ENCODE peak calls at places on chromosomes 3 and 15, in five cellular contexts. O, R, E, M and W are unnamed samples.

GRCh38 chr3:23073721-23074300 is 129.3 kb upstream of the UBE2E2 start:
- DNase-seq in E (no peak), R (no peak), M (no peak), O (no peak), W (no peak)

GRCh38 chr15:67174864-67175573 is 79.4 kb downstream of the AAGAB start:
- DNase-seq in O (no peak), R (no peak), E (no peak), M (peak; percentile 68), W (no peak)

GRCh38 chr3:100366424-100366823 is 31.9 kb downstream of the NIT2 start:
- DNase-seq in M (no peak), E (no peak), O (no peak), R (no peak), W (no peak)

GRCh38 chr3:178308696-178309278 is 227.4 kb upstream of the KCNMB2 start:
- DNase-seq in R (no peak), M (no peak), O (no peak), E (peak; percentile 57), W (no peak)

GRCh38 chr3:51024765-51025681 is 350.3 kb downstream of the DOCK3 start:
- DNase-seq in R (peak; percentile 31), E (no peak), M (no peak), O (peak; percentile 17), W (no peak)

GRCh38 chr15:92883643-92884458 is 16.3 kb upstream of the CHD2 start:
- DNase-seq in E (peak; percentile 46), M (peak; percentile 62), R (no peak), O (peak; percentile 55), W (peak; percentile 56)

GRCh38 chr3:71416868-71417267 is 166.7 kb downstream of the FOXP1 start:
- DNase-seq in M (no peak), O (peak; percentile 71), R (no peak), E (no peak), W (no peak)

GRCh38 chr3:176650478-176650877 is 546.8 kb downstream of the TBL1XR1 start:
- DNase-seq in M (peak; percentile 35), E (peak; percentile 38), O (no peak), R (no peak), W (peak; percentile 33)

GRCh38 chr15:31270767-31271166 is 55.9 kb upstream of the KLF13 start:
- DNase-seq in M (no peak), R (no peak), O (no peak), E (no peak), W (no peak)